ENCODE peak calls at places on chromosomes 1 and 21, in four cellular contexts. E is K562, O is GM12878, Q is HepG2. V is an unnamed sample.
A peak's percentile ranks its signal among the peaks of the same experiment; 100 is the strongest.

GRCh38 chr21:35020902-35021301 is 28.2 kb downstream of the RUNX1 start:
- DNase-seq in E (no peak), O (no peak), Q (no peak), V (no peak)

GRCh38 chr1:27342391-27342777 is 562 bp downstream of the SYTL1 start:
- DNase-seq in E (no peak), O (no peak), Q (no peak), V (no peak)

GRCh38 chr1:68291763-68292384 is 59.6 kb upstream of the WLS start:
- DNase-seq in E (no peak), O (no peak), Q (no peak), V (no peak)

GRCh38 chr1:41931578-41931977 is 12.9 kb upstream of the HIVEP3 start:
- DNase-seq in E (no peak), O (no peak), Q (no peak), V (no peak)

GRCh38 chr1:41360074-41361027 is 883 bp upstream of the FOXO6 start:
- DNase-seq in E (no peak), O (no peak), Q (no peak), V (no peak)

GRCh38 chr1:44780583-44781121 is 5.3 kb downstream of the RPS8 start:
- DNase-seq in E (no peak), O (no peak), Q (no peak), V (no peak)

GRCh38 chr1:82565146-82565545 is 764.4 kb downstream of the ADGRL2 start:
- DNase-seq in E (no peak), O (no peak), Q (no peak), V (no peak)

GRCh38 chr1:24955161-24955560 is 25.1 kb upstream of the RUNX3 start:
- DNase-seq in E (no peak), O (no peak), Q (no peak), V (no peak)

GRCh38 chr1:160079448-160079847 is 1.9 kb upstream of the KCNJ9 start:
- DNase-seq in E (no peak), O (no peak), Q (no peak), V (no peak)

GRCh38 chr1:92217721-92218120 is at the start of gene C1orf146:
- DNase-seq in E (no peak), O (no peak), Q (no peak), V (no peak)

GRCh38 chr1:78223417-78224215 is 177.8 kb downstream of the GIPC2 start:
- DNase-seq in E (no peak), O (no peak), Q (no peak), V (no peak)

GRCh38 chr1:162218546-162218945 is 149.1 kb downstream of the NOS1AP start:
- DNase-seq in E (no peak), O (no peak), Q (no peak), V (no peak)

GRCh38 chr1:210754931-210755670 is 378.8 kb downstream of the KCNH1 start:
- DNase-seq in E (no peak), O (no peak), Q (no peak), V (no peak)

GRCh38 chr21:34889287-34889536 is 159.9 kb downstream of the RUNX1 start:
- DNase-seq in E (no peak), O (no peak), Q (peak; percentile 9), V (peak; percentile 69)

GRCh38 chr1:233479026-233479890 is 134.6 kb upstream of the KCNK1 start:
- DNase-seq in E (no peak), O (no peak), Q (peak; percentile 7), V (no peak)

GRCh38 chr1:163562355-163562754 is 240.6 kb downstream of the NUF2 start:
- DNase-seq in E (no peak), O (no peak), Q (no peak), V (no peak)

GRCh38 chr1:56688522-56689026 is 43.5 kb downstream of the PRKAA2 start:
- DNase-seq in E (no peak), O (peak; percentile 1), Q (peak; percentile 96), V (peak; percentile 79)

GRCh38 chr1:232142403-232143314 is 487.3 kb downstream of the SIPA1L2 start:
- DNase-seq in E (no peak), O (no peak), Q (no peak), V (peak; percentile 38)

GRCh38 chr1:71964188-71964587 is 318.2 kb downstream of the NEGR1 start:
- DNase-seq in E (no peak), O (no peak), Q (no peak), V (no peak)

GRCh38 chr1:84300991-84301758 is at the start of gene SAMD13:
- DNase-seq in E (no peak), O (peak; percentile 37), Q (no peak), V (peak; percentile 91)

GRCh38 chr1:247111636-247112478 is 7.7 kb upstream of the ZNF669 start:
- DNase-seq in E (peak; percentile 84), O (no peak), Q (peak; percentile 31), V (peak; percentile 22)

GRCh38 chr1:209884665-209885117 is 53.3 kb upstream of the SYT14 start:
- DNase-seq in E (peak; percentile 45), O (peak; percentile 11), Q (peak; percentile 16), V (peak; percentile 97)

GRCh38 chr1:33641099-33641830 is 168.8 kb downstream of the ZSCAN20 start:
- DNase-seq in E (peak; percentile 28), O (no peak), Q (peak; percentile 13), V (no peak)

GRCh38 chr1:192575499-192576189 is at the start of gene RGS1:
- DNase-seq in E (no peak), O (peak; percentile 97), Q (no peak), V (no peak)

DNA sequence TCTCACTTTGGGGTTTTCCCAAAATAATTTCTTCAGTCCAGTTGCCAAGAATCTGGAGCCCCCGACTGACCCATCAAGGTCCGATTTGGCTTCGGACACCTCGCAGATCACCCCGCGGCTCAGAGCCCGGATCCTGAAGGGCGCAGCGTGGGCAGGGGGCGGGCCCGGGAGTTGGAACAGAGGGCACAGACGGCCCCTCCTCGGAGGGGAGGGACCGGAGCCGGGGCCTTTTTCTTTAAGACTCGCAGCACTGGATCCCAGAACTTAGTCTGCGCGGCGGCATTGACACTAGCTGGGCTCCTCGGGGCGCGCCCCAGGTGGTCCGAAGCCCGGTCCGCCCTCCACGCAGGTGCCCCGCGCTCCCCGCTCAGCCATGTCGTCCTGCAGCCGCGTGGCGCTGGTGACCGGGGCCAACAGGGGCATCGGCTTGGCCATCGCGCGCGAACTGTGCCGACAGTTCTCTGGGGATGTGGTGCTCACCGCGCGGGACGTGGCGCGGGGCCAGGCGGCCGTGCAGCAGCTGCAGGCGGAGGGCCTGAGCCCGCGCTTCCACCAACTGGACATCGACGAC is at the start of gene CBR3:
- DNase-seq in E (no peak), O (no peak), Q (no peak), V (peak; percentile 66)
- TF ChIP-seq POLR2A in E (no peak), O (no peak), Q (no peak), V (no peak)

DNA sequence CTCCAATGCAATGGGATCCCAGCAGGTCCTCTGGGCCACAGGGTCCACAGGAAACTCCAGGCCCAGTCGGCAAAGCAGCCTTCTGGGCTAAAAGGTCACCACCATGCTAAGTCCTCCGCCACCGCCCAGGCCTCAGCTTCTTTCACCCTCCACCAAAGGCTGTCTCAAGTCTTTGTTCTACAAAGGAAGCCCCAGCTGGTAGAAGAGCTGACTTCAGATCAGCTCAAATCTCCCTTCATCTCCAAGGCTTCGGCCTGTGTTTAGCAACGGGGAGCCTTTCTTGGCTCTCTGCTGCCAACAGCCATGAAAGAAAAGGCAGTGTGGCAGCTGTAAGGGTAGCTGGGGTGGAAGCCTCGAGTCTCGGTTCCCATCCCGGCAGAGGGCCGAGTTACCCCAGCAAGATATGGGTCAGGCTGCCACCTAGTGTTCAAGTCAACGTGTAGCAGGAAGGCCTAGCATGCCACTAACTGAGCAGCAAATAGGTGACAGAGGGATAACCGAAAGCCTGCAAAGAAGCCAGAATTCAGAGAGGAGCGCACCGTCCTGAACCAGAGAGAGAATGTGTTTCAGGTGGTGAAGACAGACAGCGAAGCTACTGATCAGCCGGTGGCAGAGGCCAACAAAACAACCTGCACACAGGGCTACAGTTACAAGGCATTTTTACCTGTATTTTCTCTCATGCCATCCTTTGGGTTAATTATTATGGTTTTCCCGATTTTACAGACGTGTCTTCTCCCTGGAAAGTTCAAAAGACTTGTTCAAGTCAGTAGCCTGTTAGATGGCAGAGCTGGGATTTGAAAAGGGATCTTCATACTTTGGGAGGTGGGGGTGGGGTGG is 26.8 kb upstream of the CRNN start:
- DNase-seq in E (peak; percentile 78), O (peak; percentile 38), Q (peak; percentile 54), V (peak; percentile 57)
- TF ChIP-seq MYC in E (no peak), O (no peak), Q (no peak), V (no peak)

DNA sequence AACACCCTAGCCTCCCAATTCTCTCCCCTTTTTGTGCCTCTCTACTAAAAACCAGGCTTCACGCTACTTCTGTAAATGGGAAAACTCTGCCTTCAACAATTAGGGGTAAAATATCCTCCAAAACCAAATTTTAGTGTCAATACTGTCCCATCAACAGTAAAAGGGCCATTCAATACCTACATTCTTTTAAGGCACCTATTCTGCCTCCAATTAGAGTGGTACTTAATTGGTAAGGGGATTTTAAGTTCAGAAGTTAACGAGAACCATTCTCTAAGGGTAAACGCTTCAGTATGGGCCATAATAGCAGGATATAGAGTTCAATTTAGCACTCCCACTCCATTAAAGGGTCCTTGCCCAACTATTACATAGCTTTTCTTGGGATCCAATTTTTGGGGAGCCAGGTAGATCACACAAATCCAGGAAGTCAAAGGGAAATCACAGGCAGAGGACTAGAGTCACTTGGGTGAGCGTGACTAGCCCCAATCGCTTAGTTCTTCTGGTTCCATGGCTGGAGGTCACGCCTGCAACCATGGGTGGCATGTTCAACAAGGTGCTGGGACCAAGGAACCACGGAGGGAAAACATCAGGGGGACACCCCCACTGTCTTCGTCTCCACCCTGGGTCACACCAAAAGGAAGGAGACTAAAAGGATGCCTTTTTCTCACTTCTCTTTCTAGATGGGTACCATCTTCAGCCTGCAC is 20.1 kb upstream of the BSDC1 start:
- DNase-seq in E (no peak), O (no peak), Q (no peak), V (no peak)
- H2AFZ ChIP-seq in E (peak overlapping the region; percentile 92), O (no peak overlapping the region), Q (no peak overlapping the region), V (no peak overlapping the region)

DNA sequence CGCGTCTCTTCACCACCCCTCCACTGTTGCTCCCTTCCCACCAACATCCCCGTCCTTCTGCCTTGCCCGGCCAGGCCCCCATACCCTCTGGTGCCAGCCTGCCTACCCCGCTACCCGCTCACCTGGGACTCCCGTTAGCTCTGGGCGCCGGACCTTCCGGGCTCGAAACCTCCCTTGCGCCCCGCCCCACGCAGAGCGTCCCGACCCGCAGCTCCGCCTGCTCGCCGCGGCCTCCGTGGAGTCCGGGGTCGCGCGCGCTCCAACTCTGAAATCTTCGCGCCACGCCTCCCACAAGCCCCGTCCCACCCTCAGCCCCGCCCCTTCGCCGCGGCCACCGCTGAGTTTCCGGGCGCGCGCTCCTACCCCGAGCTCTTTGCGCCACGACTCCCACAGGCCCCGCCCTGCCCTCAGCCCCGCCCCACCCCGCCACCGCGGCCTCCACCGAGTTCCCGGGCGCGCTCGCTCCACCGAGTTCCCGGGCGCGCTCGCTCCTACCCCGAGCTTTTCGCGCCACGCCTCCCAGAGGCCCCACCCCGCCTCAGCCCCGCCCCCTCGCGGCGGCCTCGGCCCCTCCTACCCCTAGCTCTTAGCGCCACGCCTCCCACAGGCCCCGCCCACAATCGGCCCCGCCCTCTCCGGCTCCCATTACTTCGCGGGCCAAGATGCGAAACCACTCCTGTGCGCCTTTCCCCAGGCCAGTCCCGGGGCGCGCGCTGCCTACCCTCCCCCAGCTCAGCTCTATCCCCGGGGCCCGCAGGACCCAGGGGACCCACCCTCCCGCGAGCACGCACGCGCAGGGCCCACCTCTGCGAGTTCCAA is at the start of gene IFT25:
- DNase-seq in E (peak; percentile 95), O (peak; percentile 77), Q (peak; percentile 85), V (peak; percentile 95)
- TF ChIP-seq POLR2A in E (peak; percentile 83), O (peak; percentile 91), Q (peak; percentile 86), V (peak; percentile 77)

GRCh38 chr1:216604771-216605170 is 118.5 kb downstream of the ESRRG start:
- DNase-seq in E (no peak), O (no peak), Q (no peak), V (no peak)
- TF ChIP-seq MYC in E (no peak), O (no peak), Q (no peak), V (no peak)

GRCh38 chr21:18274370-18274769 is 29.7 kb downstream of the CHODL start:
- DNase-seq in E (no peak), O (no peak), Q (no peak), V (no peak)
- H2AFZ ChIP-seq in E (no peak overlapping the region), O (no peak overlapping the region), Q (no peak overlapping the region), V (no peak overlapping the region)